ENCODE peak calls at places on chromosome 13, in seven cellular contexts. Q, D, W, N, O, G and H are unnamed samples. For H3K4me1, the result is how much of the 10 kb centered on the place peaks cover.

GRCh38 chr13:64332048-64332447 is 2898.1 kb downstream of the PCDH9 start:
- DNase-seq in Q (no peak), D (no peak), W (no peak), N (no peak), O (no peak), G (no peak), H (peak)

GRCh38 chr13:48853381-48854102 is 122.2 kb upstream of the FNDC3A start:
- DNase-seq in Q (no peak), D (no peak), W (no peak), N (no peak), O (no peak), G (no peak), H (no peak)

GRCh38 chr13:112693831-112694497 is 4.1 kb downstream of the ATP11A start:
- DNase-seq in Q (no peak), D (no peak), W (peak), N (no peak), O (peak), G (no peak), H (no peak)

GRCh38 chr13:48094404-48094780 is 512 bp downstream of the MED4 start:
- DNase-seq in Q (no peak), D (no peak), W (no peak), N (no peak), O (no peak), G (no peak), H (peak)

GRCh38 chr13:23765531-23765930 is 123.7 kb downstream of the MIPEP start:
- DNase-seq in Q (no peak), D (no peak), W (no peak), N (no peak), O (no peak), G (no peak), H (no peak)

GRCh38 chr13:112931028-112931934 is 37.7 kb upstream of the MCF2L start:
- DNase-seq in Q (no peak), D (no peak), W (peak), N (no peak), O (no peak), G (no peak), H (peak)

GRCh38 chr13:95833713-95834112 is 156.8 kb downstream of the DNAJC3 start:
- DNase-seq in Q (no peak), D (no peak), W (no peak), N (no peak), O (no peak), G (no peak), H (peak)

GRCh38 chr13:112241288-112241687 is 134.9 kb upstream of the SPACA7 start:
- DNase-seq in Q (no peak), D (no peak), W (no peak), N (no peak), O (no peak), G (no peak), H (no peak)

GRCh38 chr13:110358381-110358780 is 51.3 kb downstream of the COL4A2 start:
- DNase-seq in Q (no peak), D (no peak), W (peak), N (no peak), O (no peak), G (no peak), H (no peak)

GRCh38 chr13:99984463-99985242 is 3.1 kb downstream of the ZIC2 start:
- DNase-seq in Q (no peak), D (no peak), W (no peak), N (no peak), O (peak), G (no peak), H (no peak)

GRCh38 chr13:59879281-59879680 is 284.4 kb downstream of the DIAPH3 start:
- DNase-seq in Q (no peak), D (no peak), W (no peak), N (no peak), O (no peak), G (no peak), H (no peak)

GRCh38 chr13:32639502-32640105 is 53.4 kb downstream of the PDS5B start:
- DNase-seq in Q (no peak), D (peak), W (peak), N (peak), O (peak), G (peak), H (peak)

GRCh38 chr13:80074811-80075210 is 266.1 kb downstream of the SPRY2 start:
- DNase-seq in Q (no peak), D (no peak), W (no peak), N (no peak), O (no peak), G (no peak), H (no peak)

GRCh38 chr13:86403213-86403612 is 604.0 kb upstream of the SLITRK6 start:
- DNase-seq in Q (no peak), D (no peak), W (no peak), N (no peak), O (no peak), G (no peak), H (no peak)

GRCh38 chr13:110509971-110510786 is 51.3 kb downstream of the RAB20 start:
- DNase-seq in Q (peak), D (no peak), W (no peak), N (no peak), O (no peak), G (no peak), H (no peak)

GRCh38 chr13:31046711-31047279 is 114.3 kb downstream of the TEX26 start:
- DNase-seq in Q (peak), D (no peak), W (no peak), N (no peak), O (peak), G (no peak), H (peak)

GRCh38 chr13:40059540-40060232 is 404.2 kb downstream of the COG6 start:
- DNase-seq in Q (no peak), D (no peak), W (no peak), N (no peak), O (no peak), G (no peak), H (no peak)

GRCh38 chr13:41751277-41751676 is 209.6 kb downstream of the VWA8 start:
- DNase-seq in Q (peak), D (no peak), W (no peak), N (no peak), O (no peak), G (no peak), H (no peak)
- H3K27ac ChIP-seq in Q (peak), D (no peak), W (no peak), N (no peak), O (no peak), G (no peak), H (no peak)

GRCh38 chr13:51305558-51305957 is 33.9 kb upstream of the SERPINE3 start:
- DNase-seq in Q (no peak), D (no peak), W (no peak), N (no peak), O (no peak), G (no peak), H (no peak)
- H3K4me1 ChIP-seq in Q (under half), D (under half), W (under half), N (under half), O (under half), G (under half), H (under half)

GRCh38 chr13:50079278-50080157 is 64.3 kb downstream of the KCNRG start:
- DNase-seq in Q (no peak), D (no peak), W (no peak), N (no peak), O (no peak), G (no peak), H (no peak)
- H3K27ac ChIP-seq in Q (peak), D (peak), W (no peak), N (peak), O (no peak), G (no peak), H (peak)

GRCh38 chr13:44240611-44241010 is 133.0 kb upstream of the SERP2 start:
- DNase-seq in Q (no peak), D (no peak), W (no peak), N (no peak), O (no peak), G (no peak), H (no peak)
- H3K4me1 ChIP-seq in Q (under half), D (under half), W (under half), N (under half), O (under half), G (under half), H (under half)

GRCh38 chr13:90908792-90909191 is 438.7 kb upstream of the MIR17HG start:
- DNase-seq in Q (no peak), D (no peak), W (no peak), N (no peak), O (no peak), G (no peak), H (no peak)

GRCh38 chr13:90910240-90910639 is 437.2 kb upstream of the MIR17HG start:
- DNase-seq in Q (no peak), D (no peak), W (no peak), N (no peak), O (no peak), G (no peak), H (no peak)

GRCh38 chr13:90906554-90906953 is 440.9 kb upstream of the MIR17HG start:
- DNase-seq in Q (no peak), D (no peak), W (no peak), N (no peak), O (no peak), G (no peak), H (no peak)

DNA sequence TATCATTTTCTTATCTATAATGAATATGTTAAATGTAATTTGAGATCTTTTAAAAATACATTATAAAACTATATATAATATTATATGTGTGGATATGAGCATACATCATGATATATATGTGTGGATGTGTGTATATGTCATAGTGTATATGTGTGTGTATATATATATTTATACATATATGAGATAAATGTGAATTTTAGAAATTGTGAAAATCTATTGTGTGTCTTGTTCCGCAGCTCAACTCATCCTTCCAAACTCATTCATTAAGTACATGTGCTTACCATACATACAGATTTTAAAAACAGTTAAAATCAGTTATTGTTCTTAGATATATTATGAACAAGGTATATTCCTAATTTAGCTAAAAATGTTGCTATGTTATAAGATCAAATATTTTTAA is 435.2 kb upstream of the MIR17HG start:
- DNase-seq in Q (no peak), D (no peak), W (no peak), N (no peak), O (no peak), G (no peak), H (no peak)
- H3K27ac ChIP-seq in Q (no peak), D (no peak), W (no peak), N (no peak), O (no peak), G (no peak), H (no peak)

GRCh38 chr13:108919036-108919907 is 289.9 kb downstream of the MYO16 start:
- DNase-seq in Q (no peak), D (no peak), W (no peak), N (no peak), O (no peak), G (no peak), H (no peak)

GRCh38 chr13:108915095-108915633 is 285.8 kb downstream of the MYO16 start:
- DNase-seq in Q (no peak), D (no peak), W (no peak), N (no peak), O (no peak), G (no peak), H (peak)

GRCh38 chr13:108911807-108912206 is 282.4 kb downstream of the MYO16 start:
- DNase-seq in Q (no peak), D (no peak), W (peak), N (no peak), O (no peak), G (no peak), H (no peak)

GRCh38 chr13:108917581-108917980 is 288.2 kb downstream of the MYO16 start:
- DNase-seq in Q (no peak), D (no peak), W (no peak), N (no peak), O (no peak), G (no peak), H (no peak)

DNA sequence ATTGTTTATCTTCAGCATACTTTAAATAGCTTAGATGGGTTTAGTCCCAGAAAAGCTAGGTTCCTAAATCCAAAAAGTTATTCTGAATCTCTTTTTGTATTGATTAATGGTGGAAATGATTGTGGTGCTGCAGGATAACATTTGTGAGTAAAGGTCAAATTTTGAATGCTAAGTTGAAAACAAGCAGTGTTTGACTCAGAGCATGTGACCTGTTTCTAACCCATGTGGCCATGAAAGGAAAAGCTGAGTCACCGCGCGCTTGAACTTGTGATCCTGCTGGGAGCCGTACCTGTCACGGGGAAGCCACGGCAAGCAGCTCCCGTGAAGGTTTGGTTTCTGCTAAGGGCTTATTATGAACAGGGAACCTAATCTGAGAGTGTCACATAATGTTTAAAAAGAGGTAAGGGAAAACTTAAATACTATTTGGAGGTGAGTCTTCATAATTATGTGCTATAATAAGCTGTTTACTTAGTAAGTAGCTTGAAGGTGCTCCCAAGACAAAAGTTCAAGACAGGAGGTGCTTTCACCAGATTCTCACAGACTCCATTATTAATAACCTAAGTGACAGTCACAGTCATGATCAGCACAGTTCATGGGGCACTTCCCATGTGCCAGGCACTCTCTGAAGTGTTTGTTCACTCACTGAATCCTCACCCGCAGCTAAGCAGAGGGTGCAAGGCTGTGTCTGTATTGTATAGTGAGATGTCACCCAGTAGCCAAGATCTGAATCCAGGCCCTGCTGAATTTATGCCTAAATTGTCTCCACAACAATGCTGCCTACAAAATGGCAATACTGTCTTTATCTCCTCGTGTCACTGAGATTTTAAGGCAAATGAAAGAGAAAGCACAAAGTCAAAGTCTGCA is 286.5 kb downstream of the MYO16 start:
- DNase-seq in Q (peak), D (no peak), W (peak), N (peak), O (peak), G (peak), H (peak)
- H3K4me1 ChIP-seq in Q (under half), D (under half), W (under half), N (under half), O (under half), G (under half), H (under half)

GRCh38 chr13:114050536-114051450 is 76.9 kb upstream of the C13orf46 start:
- DNase-seq in Q (no peak), D (no peak), W (no peak), N (no peak), O (no peak), G (no peak), H (no peak)

GRCh38 chr13:114048463-114048862 is 74.6 kb upstream of the C13orf46 start:
- DNase-seq in Q (no peak), D (no peak), W (no peak), N (no peak), O (no peak), G (no peak), H (no peak)

GRCh38 chr13:114047358-114047881 is 73.5 kb upstream of the C13orf46 start:
- DNase-seq in Q (no peak), D (no peak), W (no peak), N (no peak), O (no peak), G (no peak), H (peak)

GRCh38 chr13:114049026-114049425 is 75.2 kb upstream of the C13orf46 start:
- DNase-seq in Q (no peak), D (peak), W (no peak), N (no peak), O (peak), G (no peak), H (no peak)

DNA sequence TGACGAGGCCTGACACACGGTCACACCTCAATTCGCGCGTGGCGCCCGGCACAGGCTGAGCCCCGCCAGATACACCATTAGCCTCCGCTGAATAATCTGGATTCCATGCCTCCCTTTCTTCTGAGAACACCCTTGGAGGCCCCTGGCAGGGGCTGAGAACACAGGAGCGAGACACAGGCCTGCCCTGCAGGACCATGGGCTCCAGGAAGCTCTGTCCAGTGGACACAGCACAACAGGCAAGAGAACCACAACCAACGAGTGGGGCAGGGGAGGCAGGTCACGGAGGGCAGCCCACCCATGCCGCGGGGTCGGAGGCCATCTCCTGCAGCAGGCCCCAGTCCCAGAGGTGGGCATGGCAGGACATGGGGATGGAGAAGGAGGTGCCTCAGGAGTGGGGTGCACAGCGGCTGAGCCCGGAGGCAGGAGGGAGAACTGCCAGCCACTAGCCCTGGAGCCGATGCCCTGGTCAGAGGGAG is 75.8 kb upstream of the C13orf46 start:
- DNase-seq in Q (no peak), D (no peak), W (no peak), N (no peak), O (no peak), G (no peak), H (no peak)
- H3K27ac ChIP-seq in Q (no peak), D (no peak), W (no peak), N (no peak), O (no peak), G (no peak), H (no peak)

DNA sequence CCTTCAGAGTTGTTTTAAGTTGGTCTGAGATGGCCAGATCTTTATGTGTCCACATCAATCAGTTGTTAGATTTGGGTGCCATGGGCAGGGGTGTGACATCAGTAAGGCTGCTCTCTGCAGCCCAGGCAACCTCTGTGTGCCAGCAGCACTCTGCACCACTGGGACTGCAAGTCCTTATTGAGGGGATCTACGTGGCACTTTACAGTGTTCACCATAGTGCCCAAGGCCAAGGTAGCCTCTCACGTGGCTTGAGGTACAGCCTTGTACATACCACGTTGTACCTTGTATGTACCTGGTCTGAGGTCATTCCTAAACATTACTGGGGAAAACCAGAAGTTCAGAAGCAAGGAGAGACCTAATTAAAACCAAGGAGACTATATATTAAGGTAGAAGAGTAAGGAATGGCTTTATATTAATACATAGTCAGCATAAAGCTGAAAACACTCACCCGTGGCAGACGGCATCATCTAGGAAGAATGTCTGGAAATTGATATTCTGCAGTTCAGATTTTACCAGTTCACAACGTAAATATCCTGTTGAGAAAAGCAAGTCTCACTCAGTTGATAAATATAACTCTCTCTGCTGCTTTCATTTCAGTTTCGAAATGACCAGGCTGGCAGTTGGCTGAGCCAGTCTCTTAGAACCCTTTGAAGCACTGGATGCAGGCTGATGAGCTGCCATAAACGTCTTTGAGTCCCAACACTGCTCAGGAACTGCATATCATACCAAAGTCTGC is 128.8 kb downstream of the ZDHHC20 start:
- DNase-seq in Q (no peak), D (no peak), W (no peak), N (no peak), O (peak), G (no peak), H (no peak)
- H3K4me1 ChIP-seq in Q (under half), D (under half), W (under half), N (under half), O (under half), G (under half), H (under half)